ENCODE peak calls at places on chromosomes 4 and X, in eight cellular contexts. R, Z, U, Q, I, W, C and F are unnamed samples.

GRCh38 chrX:116170444-116170843 is at the start of gene AGTR2:
- DNase-seq in R (no peak), Z (no peak), U (no peak), Q (no peak), I (no peak), W (no peak), C (no peak), F (no peak)

GRCh38 chrX:47482065-47482511 is 934 bp downstream of the ZNF41 start:
- DNase-seq in R (no peak), Z (no peak), U (no peak), Q (no peak), I (no peak), W (no peak), C (no peak), F (no peak)

GRCh38 chrX:123188081-123188480 is 4.0 kb downstream of the GRIA3 start:
- DNase-seq in R (no peak), Z (no peak), U (no peak), Q (no peak), I (no peak), W (no peak), C (no peak), F (no peak)

GRCh38 chr4:177246636-177247584 is 62.8 kb upstream of the NEIL3 start:
- DNase-seq in R (no peak), Z (no peak), U (no peak), Q (no peak), I (no peak), W (no peak), C (no peak), F (no peak)

GRCh38 chrX:63743596-63743995 is 41.4 kb downstream of the ARHGEF9 start:
- DNase-seq in R (no peak), Z (no peak), U (no peak), Q (no peak), I (no peak), W (no peak), C (no peak), F (no peak)

GRCh38 chr4:8297691-8298485 is 28.3 kb downstream of the HTRA3 start:
- DNase-seq in R (no peak), Z (no peak), U (no peak), Q (no peak), I (no peak), W (no peak), C (no peak), F (no peak)

GRCh38 chr4:61520688-61521160 is 320.6 kb downstream of the ADGRL3 start:
- DNase-seq in R (no peak), Z (peak), U (no peak), Q (no peak), I (no peak), W (no peak), C (no peak), F (no peak)

GRCh38 chrX:118727686-118728339 is 407 bp downstream of the IL13RA1 start:
- DNase-seq in R (peak), Z (peak), U (peak), Q (no peak), I (no peak), W (peak), C (no peak), F (no peak)

GRCh38 chrX:116009871-116010710 is 160.5 kb upstream of the AGTR2 start:
- DNase-seq in R (no peak), Z (peak), U (no peak), Q (no peak), I (no peak), W (no peak), C (no peak), F (no peak)

GRCh38 chrX:48626401-48627298 is 29.4 kb downstream of the WDR13 start:
- DNase-seq in R (no peak), Z (no peak), U (no peak), Q (no peak), I (no peak), W (no peak), C (no peak), F (no peak)

GRCh38 chr4:84378983-84379382 is 120.1 kb downstream of the NKX6-1 start:
- DNase-seq in R (no peak), Z (peak), U (no peak), Q (no peak), I (no peak), W (no peak), C (no peak), F (no peak)

GRCh38 chr4:42515156-42515884 is 118.0 kb downstream of the SHISA3 start:
- DNase-seq in R (no peak), Z (no peak), U (no peak), Q (no peak), I (no peak), W (no peak), C (no peak), F (no peak)

GRCh38 chr4:20809796-20810195 is 109.5 kb downstream of the PACRGL start:
- DNase-seq in R (no peak), Z (no peak), U (no peak), Q (no peak), I (peak), W (no peak), C (no peak), F (no peak)

GRCh38 chrX:39705299-39705698 is 392.5 kb downstream of the BCOR start:
- DNase-seq in R (peak), Z (peak), U (no peak), Q (no peak), I (peak), W (peak), C (peak), F (no peak)

GRCh38 chr4:8039290-8039689 is 99.6 kb upstream of the AFAP1 start:
- DNase-seq in R (no peak), Z (peak), U (no peak), Q (no peak), I (no peak), W (no peak), C (no peak), F (no peak)

GRCh38 chrX:18640686-18641085 is 31.2 kb downstream of the RS1 start:
- DNase-seq in R (no peak), Z (no peak), U (no peak), Q (no peak), I (no peak), W (no peak), C (no peak), F (no peak)

GRCh38 chrX:153153516-153153915 is 25.6 kb upstream of the MAGEA1 start:
- DNase-seq in R (no peak), Z (no peak), U (no peak), Q (no peak), I (no peak), W (no peak), C (no peak), F (no peak)

GRCh38 chr4:8830056-8830455 is 41.6 kb downstream of the HMX1 start:
- DNase-seq in R (no peak), Z (no peak), U (no peak), Q (no peak), I (no peak), W (no peak), C (no peak), F (no peak)

GRCh38 chr4:110493521-110493920 is 17.6 kb downstream of the ENPEP start:
- DNase-seq in R (no peak), Z (no peak), U (no peak), Q (no peak), I (no peak), W (no peak), C (no peak), F (no peak)

GRCh38 chrX:134294548-134294947 is 57.6 kb downstream of the CCDC160 start:
- DNase-seq in R (no peak), Z (no peak), U (no peak), Q (no peak), I (no peak), W (peak), C (no peak), F (no peak)

GRCh38 chrX:72568406-72569092 is 4.1 kb downstream of the HDAC8 start:
- DNase-seq in R (no peak), Z (no peak), U (no peak), Q (no peak), I (no peak), W (no peak), C (no peak), F (no peak)

GRCh38 chr4:123898941-123899666 is 502.5 kb downstream of the SPRY1 start:
- DNase-seq in R (no peak), Z (no peak), U (no peak), Q (no peak), I (no peak), W (no peak), C (no peak), F (no peak)

GRCh38 chr4:120591038-120591437 is 331.5 kb downstream of the PRDM5 start:
- DNase-seq in R (no peak), Z (no peak), U (no peak), Q (no peak), I (no peak), W (no peak), C (no peak), F (no peak)